ENCODE peak calls at places on chromosomes 6 and 20, in five cellular contexts. Y is A549, D is HepG2, V is GM12878, M is K562. F is an unnamed sample. For H3K4me1, the result is how much of the 10 kb centered on the place peaks cover.

GRCh38 chr20:2402271-2402980 is 21.7 kb downstream of the TGM6 start:
- DNase-seq in Y (peak), D (peak), V (no peak), M (no peak), F (peak)

GRCh38 chr6:157443066-157443800 is 62.2 kb downstream of the ZDHHC14 start:
- DNase-seq in Y (no peak), D (no peak), V (peak), M (no peak), F (no peak)

GRCh38 chr6:3977875-3978711 is 100.8 kb downstream of the FAM217A start:
- DNase-seq in Y (peak), D (peak), V (peak), M (peak), F (peak)

GRCh38 chr20:16701296-16701695 is 28.5 kb upstream of the SNRPB2 start:
- DNase-seq in Y (no peak), D (peak), V (no peak), M (no peak), F (peak)

GRCh38 chr20:44384423-44385027 is 29.0 kb downstream of the HNF4A start:
- DNase-seq in Y (peak), D (peak), V (peak), M (peak), F (peak)

GRCh38 chr20:43914697-43915208 is at the start of gene TOX2:
- DNase-seq in Y (peak), D (no peak), V (no peak), M (peak), F (peak)

GRCh38 chr6:144219056-144219685 is 66.0 kb upstream of the UTRN start:
- DNase-seq in Y (peak), D (peak), V (peak), M (peak), F (peak)

GRCh38 chr20:43761396-43762340 is 34.9 kb upstream of the GTSF1L start:
- DNase-seq in Y (no peak), D (no peak), V (no peak), M (no peak), F (no peak)

GRCh38 chr6:104955927-104956662 is 812 bp upstream of the LIN28B start:
- DNase-seq in Y (peak), D (peak), V (no peak), M (peak), F (peak)

GRCh38 chr20:60249436-60249835 is 291.2 kb downstream of the CDH26 start:
- DNase-seq in Y (peak), D (no peak), V (no peak), M (no peak), F (no peak)

GRCh38 chr20:642398-643174 is 10.4 kb downstream of the SRXN1 start:
- DNase-seq in Y (no peak), D (peak), V (no peak), M (peak), F (peak)

GRCh38 chr20:43963872-43964791 is 49.5 kb downstream of the TOX2 start:
- DNase-seq in Y (no peak), D (no peak), V (no peak), M (no peak), F (no peak)

GRCh38 chr6:25311251-25311910 is 32.2 kb downstream of the CARMIL1 start:
- DNase-seq in Y (peak), D (no peak), V (no peak), M (no peak), F (no peak)

GRCh38 chr6:86215323-86215722 is 572.6 kb upstream of the SYNCRIP start:
- DNase-seq in Y (no peak), D (no peak), V (no peak), M (no peak), F (no peak)

GRCh38 chr6:20096506-20096905 is 115.8 kb downstream of the MBOAT1 start:
- DNase-seq in Y (no peak), D (no peak), V (no peak), M (no peak), F (no peak)

GRCh38 chr20:24118781-24119175 is 130.2 kb upstream of the GGTLC1 start:
- DNase-seq in Y (no peak), D (no peak), V (no peak), M (no peak), F (no peak)

GRCh38 chr6:22332726-22333125 is 35.9 kb upstream of the PRL start:
- DNase-seq in Y (no peak), D (no peak), V (no peak), M (no peak), F (peak)

GRCh38 chr6:25428758-25429317 is 149.7 kb downstream of the CARMIL1 start:
- DNase-seq in Y (no peak), D (no peak), V (no peak), M (no peak), F (peak)

GRCh38 chr6:27503436-27504030 is 30.6 kb upstream of the ZNF184 start:
- DNase-seq in Y (no peak), D (peak), V (peak), M (peak), F (peak)

GRCh38 chr6:17211101-17211500 is 70.1 kb upstream of the RBM24 start:
- DNase-seq in Y (no peak), D (no peak), V (no peak), M (no peak), F (no peak)

GRCh38 chr20:59772373-59772705 is 161.1 kb downstream of the SYCP2 start:
- DNase-seq in Y (no peak), D (no peak), V (no peak), M (no peak), F (no peak)

GRCh38 chr6:159983641-159984080 is 14.8 kb downstream of the IGF2R start:
- DNase-seq in Y (no peak), D (no peak), V (no peak), M (no peak), F (no peak)

GRCh38 chr20:55632592-55632991 is 372.7 kb downstream of the CBLN4 start:
- DNase-seq in Y (no peak), D (no peak), V (no peak), M (no peak), F (no peak)

GRCh38 chr20:53757472-53757913 is 163.9 kb upstream of the ZNF217 start:
- DNase-seq in Y (no peak), D (no peak), V (no peak), M (no peak), F (no peak)

GRCh38 chr6:111888928-111889696 is 15.9 kb upstream of the FYN start:
- DNase-seq in Y (no peak), D (no peak), V (no peak), M (no peak), F (peak)

GRCh38 chr6:35599761-35600658 is 87.3 kb upstream of the TULP1 start:
- DNase-seq in Y (no peak), D (no peak), V (no peak), M (no peak), F (no peak)

GRCh38 chr6:35600659-35601125 is 88.0 kb upstream of the TULP1 start:
- DNase-seq in Y (no peak), D (no peak), V (no peak), M (no peak), F (no peak)

GRCh38 chr6:35603326-35604202 is 85.2 kb downstream of the FKBP5 start:
- DNase-seq in Y (no peak), D (peak), V (no peak), M (no peak), F (no peak)

GRCh38 chr6:35602133-35602946 is 86.4 kb downstream of the FKBP5 start:
- DNase-seq in Y (no peak), D (peak), V (no peak), M (no peak), F (no peak)

GRCh38 chr6:35601331-35602132 is 87.2 kb downstream of the FKBP5 start:
- DNase-seq in Y (peak), D (peak), V (no peak), M (no peak), F (peak)
- H3K4me1 ChIP-seq in Y (under half), D (under half), V (under half), M (under half), F (under half)

DNA sequence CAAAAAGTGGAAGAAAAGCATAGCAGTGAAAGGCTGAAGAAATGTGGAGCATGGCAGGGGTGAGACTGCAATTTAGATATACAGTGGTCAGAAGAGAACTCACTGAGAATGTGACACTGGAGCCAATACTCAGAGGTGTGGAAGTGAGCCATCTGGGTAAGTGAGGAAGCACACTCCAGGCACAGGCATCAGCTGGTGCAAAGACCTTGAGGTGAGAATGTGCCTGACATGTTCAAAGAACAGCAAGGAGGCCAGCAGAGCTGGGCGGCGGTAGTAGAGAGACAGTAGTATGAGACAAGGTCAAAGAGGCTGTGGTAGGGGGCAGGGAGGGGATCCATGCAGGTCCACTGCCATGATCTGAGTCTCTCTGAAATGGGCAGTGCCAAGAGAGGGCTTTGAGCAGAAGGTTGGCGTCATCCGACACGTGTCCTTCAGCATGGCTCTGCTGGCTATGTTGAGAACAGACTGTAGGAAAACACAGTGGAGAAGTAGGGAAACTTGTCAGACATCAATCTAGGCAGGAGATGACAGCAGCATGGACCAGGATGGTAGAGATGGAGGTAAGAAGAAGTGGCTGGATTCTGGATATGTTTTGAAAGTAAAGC is 84.4 kb downstream of the PLCG1 start:
- DNase-seq in Y (no peak), D (no peak), V (no peak), M (no peak), F (no peak)
- TF ChIP-seq JUNB in Y (no peak), D (no peak), V (no peak), M (no peak), F (no peak)

DNA sequence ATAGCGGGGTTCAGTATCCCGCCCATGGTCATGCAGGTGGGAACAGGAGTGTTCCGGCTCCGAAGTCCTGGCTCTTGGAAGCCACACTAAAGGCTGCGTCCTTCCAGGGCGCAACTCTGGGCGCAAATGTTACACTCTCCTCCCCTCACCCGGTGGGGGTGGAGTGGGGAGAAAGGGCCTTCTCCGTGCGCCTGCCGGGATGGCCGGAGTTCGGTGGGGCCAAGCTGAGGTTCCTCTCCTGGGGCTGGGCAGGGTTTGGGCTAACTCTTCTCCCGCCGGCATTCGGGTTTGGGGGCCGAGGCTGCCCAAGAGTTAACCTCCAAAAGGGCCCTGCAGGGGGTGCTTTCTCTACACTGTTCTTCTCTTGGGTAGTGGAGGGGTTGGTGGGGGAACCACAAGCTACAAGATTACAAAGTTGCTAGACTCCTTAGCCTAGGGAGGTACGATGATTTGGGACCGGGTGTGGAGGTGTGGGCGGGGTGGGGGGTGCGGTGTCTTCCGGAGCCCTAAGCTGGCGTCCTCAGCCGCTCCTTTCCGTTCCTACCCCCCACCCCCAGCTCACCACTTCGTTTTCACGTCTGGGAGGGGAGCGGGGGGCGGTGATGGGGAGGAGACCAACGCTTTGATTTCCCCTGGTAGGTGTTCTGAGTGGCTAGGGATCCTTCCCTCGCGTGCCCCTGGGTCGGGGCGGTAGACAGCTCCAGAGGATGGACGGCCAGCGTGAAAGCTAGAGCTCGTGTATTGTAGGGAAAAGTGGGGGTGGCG is 12.3 kb downstream of the NRN1 start:
- DNase-seq in Y (no peak), D (no peak), V (no peak), M (no peak), F (peak)
- TF ChIP-seq CTCF in Y (no peak), D (no peak), V (no peak), M (no peak), F (no peak)

GRCh38 chr20:49284818-49285217 is 7.0 kb upstream of the ZNFX1 start:
- DNase-seq in Y (no peak), D (no peak), V (no peak), M (no peak), F (no peak)
- H3K4me1 ChIP-seq in Y (half or more), D (half or more), V (under half), M (under half), F (under half)

GRCh38 chr6:12111271-12111670 is 99.2 kb downstream of the HIVEP1 start:
- DNase-seq in Y (no peak), D (no peak), V (no peak), M (no peak), F (no peak)
- TF ChIP-seq JUNB in Y (no peak), D (no peak), V (no peak), M (no peak), F (no peak)

GRCh38 chr6:44224978-44225330 is 1.6 kb downstream of the SLC29A1 start:
- DNase-seq in Y (no peak), D (no peak), V (no peak), M (no peak), F (no peak)

GRCh38 chr6:44224154-44224977 is 971 bp downstream of the SLC29A1 start:
- DNase-seq in Y (peak), D (no peak), V (no peak), M (peak), F (no peak)

GRCh38 chr6:44222486-44222986 is 859 bp upstream of the SLC29A1 start:
- DNase-seq in Y (no peak), D (no peak), V (no peak), M (no peak), F (peak)

GRCh38 chr6:44222987-44223470 is 366 bp upstream of the SLC29A1 start:
- DNase-seq in Y (peak), D (no peak), V (no peak), M (no peak), F (peak)

GRCh38 chr6:44223471-44224153 is at the start of gene SLC29A1:
- DNase-seq in Y (peak), D (peak), V (no peak), M (peak), F (peak)
- TF ChIP-seq CTCF in Y (no peak), D (peak), V (no peak), M (peak), F (peak)

F was measured in GM23338.